ENCODE peak calls at places on chromosomes 5 and 9, in four cellular contexts. Y is Karpas-422, O is breast epithelium, D is fibroblast of mammary gland. Q is an unnamed sample.

GRCh38 chr5:93247126-93247525 is 333.9 kb downstream of the NR2F1-AS1 start:
- DNase-seq in D (no peak), Y (no peak), O (no peak), Q (no peak)

GRCh38 chr5:173917788-173918786 is 29.9 kb downstream of the CPEB4 start:
- DNase-seq in Y (peak; percentile 90), O (no peak), D (peak; percentile 87), Q (peak; percentile 65)

GRCh38 chr5:92916036-92916435 is 665.0 kb downstream of the NR2F1-AS1 start:
- DNase-seq in O (no peak), D (peak; percentile 68), Y (no peak), Q (no peak)

GRCh38 chr5:131392461-131393095 is 128.7 kb downstream of the CDC42SE2 start:
- DNase-seq in Y (no peak), D (no peak), O (no peak), Q (no peak)

GRCh38 chr9:76223749-76224340 is 170.4 kb downstream of the RFK start:
- DNase-seq in Y (no peak), D (peak; percentile 39), O (no peak), Q (no peak)

GRCh38 chr5:135004376-135004775 is 29.7 kb downstream of the PITX1 start:
- DNase-seq in D (no peak), Y (no peak), O (no peak), Q (no peak)

GRCh38 chr9:79769476-79770275 is 197.9 kb downstream of the TLE4 start:
- DNase-seq in Y (no peak), O (no peak), D (no peak), Q (no peak)

GRCh38 chr5:177332896-177333260 is 18.6 kb downstream of the LMAN2 start:
- DNase-seq in Y (no peak), D (no peak), O (no peak), Q (peak; percentile 66)

GRCh38 chr5:116068028-116068632 is 16.7 kb upstream of the COMMD10 start:
- DNase-seq in Y (peak; percentile 91), O (no peak), D (peak; percentile 67), Q (no peak)

GRCh38 chr5:159775890-159776289 is 140.4 kb upstream of the ADRA1B start:
- DNase-seq in Y (no peak), O (no peak), D (no peak), Q (no peak)

GRCh38 chr5:374631-375335 is 53.3 kb downstream of the AHRR start:
- DNase-seq in Y (no peak), O (no peak), D (no peak), Q (no peak)

GRCh38 chr5:57094753-57095683 is 78.8 kb upstream of the GPBP1 start:
- DNase-seq in O (no peak), Y (peak; percentile 84), D (peak; percentile 7), Q (no peak)

GRCh38 chr5:116911074-116911473 is 336.5 kb upstream of the SEMA6A start:
- DNase-seq in D (no peak), O (no peak), Y (peak; percentile 76), Q (no peak)

GRCh38 chr9:85890962-85891361 is 50.0 kb upstream of the NAA35 start:
- DNase-seq in D (no peak), O (no peak), Y (no peak), Q (no peak)

GRCh38 chr9:72635197-72635596 is 113.8 kb downstream of the TMC1 start:
- DNase-seq in D (no peak), O (no peak), Y (no peak), Q (no peak)

GRCh38 chr5:172789687-172790495 is 18.9 kb upstream of the DUSP1 start:
- DNase-seq in D (no peak), O (no peak), Y (no peak), Q (peak; percentile 71)